ENCODE peak calls at places on chromosomes 1 and 21, in nine cellular contexts. T, G, E, I, N, L, X, Y and C are unnamed samples.

GRCh38 chr1:165144757-165145397 is 211.6 kb downstream of the LMX1A start:
- DNase-seq in T (peak), G (no peak), E (peak), I (peak), N (no peak), L (peak), X (peak), Y (peak), C (no peak)

GRCh38 chr1:214603819-214604252 is 841 bp downstream of the CENPF start:
- DNase-seq in T (no peak), G (no peak), E (peak), I (peak), N (no peak), L (no peak), X (no peak), Y (no peak), C (no peak)

GRCh38 chr1:15719721-15720120 is 16.3 kb upstream of the SLC25A34 start:
- DNase-seq in T (no peak), G (no peak), E (no peak), I (no peak), N (no peak), L (no peak), X (no peak), Y (no peak), C (no peak)

GRCh38 chr21:29477941-29478340 is 179.2 kb downstream of the BACH1 start:
- DNase-seq in T (no peak), G (no peak), E (no peak), I (no peak), N (no peak), L (no peak), X (no peak), Y (no peak), C (no peak)

GRCh38 chr1:201172336-201172735 is 18.1 kb upstream of the TMEM9 start:
- DNase-seq in T (no peak), G (no peak), E (no peak), I (no peak), N (no peak), L (no peak), X (peak), Y (no peak), C (no peak)

GRCh38 chr1:172885411-172885810 is 165.3 kb downstream of the TNFSF18 start:
- DNase-seq in T (no peak), G (no peak), E (no peak), I (no peak), N (no peak), L (no peak), X (peak), Y (no peak), C (no peak)

GRCh38 chr1:110916274-110916668 is 43.3 kb downstream of the CD53 start:
- DNase-seq in T (no peak), G (no peak), E (no peak), I (no peak), N (no peak), L (no peak), X (no peak), Y (no peak), C (no peak)

GRCh38 chr1:161374373-161374772 is 6.7 kb upstream of the CFAP126 start:
- DNase-seq in T (no peak), G (no peak), E (no peak), I (peak), N (no peak), L (no peak), X (no peak), Y (no peak), C (no peak)

GRCh38 chr1:168465942-168466702 is 77.7 kb downstream of the XCL2 start:
- DNase-seq in T (no peak), G (no peak), E (peak), I (no peak), N (no peak), L (no peak), X (peak), Y (no peak), C (no peak)

GRCh38 chr1:93004566-93005251 is 43.4 kb upstream of the DIPK1A start:
- DNase-seq in T (no peak), G (no peak), E (no peak), I (no peak), N (no peak), L (no peak), X (no peak), Y (no peak), C (no peak)

GRCh38 chr21:29725025-29725736 is 214.6 kb downstream of the GRIK1 start:
- DNase-seq in T (no peak), G (no peak), E (no peak), I (no peak), N (no peak), L (no peak), X (peak), Y (no peak), C (no peak)

GRCh38 chr1:150615346-150616201 is 13.8 kb downstream of the ENSA start:
- DNase-seq in T (no peak), G (no peak), E (no peak), I (no peak), N (no peak), L (no peak), X (no peak), Y (no peak), C (no peak)

GRCh38 chr1:64686828-64687724 is 57.8 kb upstream of the RAVER2 start:
- DNase-seq in T (no peak), G (peak), E (peak), I (peak), N (no peak), L (peak), X (peak), Y (peak), C (no peak)

GRCh38 chr1:8396083-8396911 is 78.4 kb downstream of the SLC45A1 start:
- DNase-seq in T (no peak), G (no peak), E (no peak), I (peak), N (no peak), L (no peak), X (no peak), Y (no peak), C (no peak)

DNA sequence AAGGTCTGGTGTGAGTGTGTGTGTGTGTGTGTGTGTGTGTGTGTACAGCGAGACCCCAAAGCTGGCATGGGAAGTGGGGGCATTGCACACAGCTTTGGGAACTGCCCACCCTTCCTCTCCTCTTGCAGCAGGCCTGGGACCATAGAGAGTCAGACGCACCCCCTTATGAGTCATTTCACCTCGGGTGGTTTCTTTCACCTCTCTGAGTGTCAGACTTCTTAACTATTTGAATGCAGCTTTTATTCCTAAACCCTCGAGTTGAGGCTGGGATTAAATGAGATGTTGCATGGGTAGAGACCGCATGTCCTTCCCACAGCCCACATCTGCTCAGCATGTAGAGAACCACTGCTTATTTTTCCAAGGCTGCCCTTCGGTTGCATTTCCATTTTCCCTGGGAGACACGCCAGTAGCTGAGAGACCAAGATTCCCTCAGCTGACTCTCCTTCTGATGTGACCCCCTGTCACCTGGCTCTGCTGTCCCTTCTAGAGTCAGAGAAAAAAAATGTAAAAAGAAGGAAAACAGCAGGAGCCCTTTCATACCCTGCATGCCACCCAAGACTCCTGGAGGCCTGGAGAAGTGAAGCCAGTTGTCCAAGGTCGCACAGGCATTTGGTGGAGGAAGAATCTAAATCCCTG is 91.7 kb downstream of the SYT2 start:
- DNase-seq in T (no peak), G (no peak), E (no peak), I (no peak), N (no peak), L (no peak), X (no peak), Y (no peak), C (no peak)
- TF ChIP-seq CTCF in T (no peak), G (no peak), E (no peak), I (no peak), N (no peak), L (no peak), X (no peak), Y (no peak), C (no peak)

DNA sequence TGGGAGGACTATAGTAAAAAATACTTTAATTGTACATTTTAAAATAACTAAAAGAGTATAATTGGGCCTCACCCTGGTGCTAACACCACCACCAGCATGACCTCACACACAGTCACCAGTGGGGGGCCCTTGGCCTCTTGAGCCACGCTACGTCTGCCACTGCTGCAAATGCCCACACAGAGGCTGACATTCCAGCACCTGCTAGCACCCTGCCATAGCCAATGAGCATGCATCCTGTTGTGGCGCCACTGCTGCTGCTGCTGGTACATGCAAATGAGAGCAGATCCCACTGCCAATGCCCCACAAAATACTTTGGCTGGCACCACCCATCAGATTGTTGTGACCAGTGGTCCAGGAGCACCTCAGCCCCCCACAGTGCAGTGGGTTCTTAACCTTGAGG is 31.5 kb upstream of the TNR start:
- DNase-seq in T (no peak), G (no peak), E (no peak), I (peak), N (no peak), L (no peak), X (no peak), Y (no peak), C (no peak)
- TF ChIP-seq CTCF in T (no peak), G (no peak), E (no peak), I (no peak), N (no peak), L (no peak), X (no peak), Y (no peak), C (no peak)

DNA sequence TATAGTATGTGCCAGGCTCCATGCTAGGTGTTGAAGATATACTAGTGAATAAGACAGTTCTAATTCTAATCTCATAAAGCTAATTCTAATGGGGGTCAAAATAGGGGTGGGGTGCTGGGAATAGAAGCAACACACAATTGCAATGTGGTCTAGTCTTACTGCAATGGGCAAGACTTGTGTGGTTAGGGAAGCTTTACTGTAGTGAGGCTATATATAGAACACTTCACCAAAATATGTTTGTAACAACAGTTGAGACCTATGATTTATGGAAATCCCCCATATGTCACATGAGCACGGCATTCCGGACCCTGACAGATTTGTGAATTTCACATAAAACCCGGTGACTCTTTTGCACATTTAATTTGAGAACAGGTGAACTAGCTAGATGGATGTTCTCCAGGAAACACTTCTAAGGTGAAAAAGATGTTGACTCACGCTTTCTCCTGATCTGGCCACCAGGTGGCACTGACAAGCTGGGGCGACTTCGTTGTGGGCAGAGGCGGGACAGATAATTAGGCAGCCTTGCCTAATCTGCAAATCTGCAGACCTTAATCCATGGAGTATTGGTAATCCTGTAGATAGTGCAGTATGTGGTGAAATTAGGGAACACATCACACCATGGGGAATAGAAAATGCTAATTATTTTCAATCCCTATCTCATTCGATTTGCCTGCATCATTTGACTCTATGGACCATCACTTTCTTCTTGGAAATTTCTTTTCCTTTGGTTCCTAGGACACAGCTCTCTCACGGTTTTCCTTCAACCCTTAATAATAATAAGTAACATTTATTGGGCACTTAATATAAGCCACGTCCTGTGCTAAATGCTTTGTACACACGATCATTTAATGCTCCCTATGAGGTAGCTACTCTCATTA is 37.7 kb downstream of the KIAA0040 start:
- DNase-seq in T (peak), G (peak), E (peak), I (peak), N (peak), L (peak), X (peak), Y (peak), C (peak)
- TF ChIP-seq CTCF in T (peak), G (peak), E (peak), I (peak), N (peak), L (peak), X (peak), Y (peak), C (peak)

DNA sequence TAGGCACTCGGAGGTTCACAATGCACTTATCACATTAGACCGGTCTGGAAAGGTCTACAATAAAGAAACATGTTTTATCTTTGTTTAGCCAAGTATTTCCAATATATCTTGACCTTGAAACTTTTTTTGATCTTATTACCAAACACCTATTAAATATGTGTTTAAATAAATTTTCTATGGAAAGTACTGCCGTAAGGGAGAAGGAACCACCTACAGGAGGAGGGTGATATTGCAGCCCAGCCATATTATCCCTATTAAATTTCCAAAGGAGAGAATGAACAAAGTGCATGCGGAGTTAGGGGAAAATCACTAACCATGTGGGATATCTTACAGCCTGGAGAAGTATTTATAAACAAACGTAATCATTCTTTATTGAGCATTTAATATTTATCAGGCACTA is 14.5 kb downstream of the BRINP2 start:
- DNase-seq in T (no peak), G (no peak), E (no peak), I (peak), N (no peak), L (peak), X (peak), Y (peak), C (no peak)
- TF ChIP-seq CTCF in T (no peak), G (no peak), E (peak), I (peak), N (no peak), L (peak), X (peak), Y (peak), C (peak)

GRCh38 chr1:186479162-186479561 is 18.2 kb upstream of the PDC start:
- DNase-seq in T (no peak), G (no peak), E (no peak), I (no peak), N (no peak), L (no peak), X (no peak), Y (no peak), C (no peak)

GRCh38 chr1:186476306-186477040 is 15.6 kb upstream of the PDC start:
- DNase-seq in T (no peak), G (no peak), E (no peak), I (no peak), N (no peak), L (no peak), X (no peak), Y (no peak), C (no peak)

GRCh38 chr1:186473047-186473446 is 12.1 kb upstream of the PDC start:
- DNase-seq in T (no peak), G (no peak), E (no peak), I (peak), N (no peak), L (no peak), X (no peak), Y (no peak), C (no peak)

DNA sequence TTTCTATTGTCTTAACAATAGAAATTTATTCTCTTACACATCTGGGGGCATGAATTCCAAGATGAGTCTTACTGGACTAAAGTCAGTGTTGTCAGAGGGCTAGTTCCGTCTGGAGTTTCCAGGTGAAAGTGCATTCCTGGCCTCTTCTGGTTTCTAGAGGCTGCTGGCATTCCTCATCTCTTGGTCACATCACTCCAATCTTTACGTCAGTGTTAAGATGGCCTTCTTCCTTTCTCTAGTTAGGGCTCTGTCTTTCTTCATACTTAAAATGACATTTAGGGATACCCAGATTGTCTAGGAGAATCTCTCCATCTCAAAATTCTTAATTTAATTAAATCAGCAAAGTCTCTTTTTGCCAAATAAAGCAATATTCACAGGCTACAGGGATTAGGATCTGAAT is 13.3 kb upstream of the PDC start:
- DNase-seq in T (no peak), G (no peak), E (no peak), I (no peak), N (no peak), L (no peak), X (no peak), Y (no peak), C (no peak)
- TF ChIP-seq CTCF in T (no peak), G (no peak), E (no peak), I (no peak), N (no peak), L (no peak), X (no peak), Y (no peak), C (no peak)

GRCh38 chr1:108570128-108570527 is 10.2 kb downstream of the EEIG2 start:
- DNase-seq in T (no peak), G (no peak), E (no peak), I (peak), N (no peak), L (no peak), X (no peak), Y (peak), C (no peak)
- TF ChIP-seq CTCF in T (no peak), G (peak), E (peak), I (peak), N (no peak), L (no peak), X (peak), Y (peak), C (peak)